ENCODE peak calls at places on chromosomes 2 and 18, in six cellular contexts. One of them, this sample, is unnamed.

GRCh38 chr18:63788447-63789096 is 13.4 kb downstream of the SERPINB7 start:
- DNase-seq in HFF-Myc: peak
- DNase-seq in mesothelial cell of epicardium: no peak
- DNase-seq in chondrocyte: no peak
- DNase-seq in CD8-positive, alpha-beta T cell: peak
- DNase-seq in fibroblast of lung: peak
- DNase-seq in this sample: peak

GRCh38 chr2:98623657-98624056 is 15.3 kb downstream of the UNC50 start:
- DNase-seq in HFF-Myc: no peak
- DNase-seq in mesothelial cell of epicardium: no peak
- DNase-seq in chondrocyte: no peak
- DNase-seq in CD8-positive, alpha-beta T cell: no peak
- DNase-seq in fibroblast of lung: peak
- DNase-seq in this sample: no peak

GRCh38 chr2:64325852-64326577 is 127.9 kb upstream of the LGALSL start:
- DNase-seq in HFF-Myc: no peak
- DNase-seq in mesothelial cell of epicardium: no peak
- DNase-seq in chondrocyte: no peak
- DNase-seq in CD8-positive, alpha-beta T cell: peak
- DNase-seq in fibroblast of lung: no peak
- DNase-seq in this sample: peak

GRCh38 chr2:215683295-215683694 is 247.4 kb upstream of the FN1 start:
- DNase-seq in HFF-Myc: no peak
- DNase-seq in mesothelial cell of epicardium: no peak
- DNase-seq in chondrocyte: no peak
- DNase-seq in CD8-positive, alpha-beta T cell: no peak
- DNase-seq in fibroblast of lung: no peak
- DNase-seq in this sample: no peak

GRCh38 chr2:98757904-98758421 is 27.0 kb upstream of the MGAT4A start:
- DNase-seq in HFF-Myc: peak
- DNase-seq in mesothelial cell of epicardium: no peak
- DNase-seq in chondrocyte: no peak
- DNase-seq in CD8-positive, alpha-beta T cell: peak
- DNase-seq in fibroblast of lung: peak
- DNase-seq in this sample: no peak

GRCh38 chr2:73053316-73054114 is 18.0 kb downstream of the SFXN5 start:
- DNase-seq in HFF-Myc: no peak
- DNase-seq in mesothelial cell of epicardium: no peak
- DNase-seq in chondrocyte: no peak
- DNase-seq in CD8-positive, alpha-beta T cell: no peak
- DNase-seq in fibroblast of lung: peak
- DNase-seq in this sample: no peak

GRCh38 chr2:188475945-188476344 is 184.3 kb downstream of the GULP1 start:
- DNase-seq in HFF-Myc: peak
- DNase-seq in mesothelial cell of epicardium: no peak
- DNase-seq in chondrocyte: no peak
- DNase-seq in CD8-positive, alpha-beta T cell: no peak
- DNase-seq in fibroblast of lung: no peak
- DNase-seq in this sample: no peak

GRCh38 chr2:188146888-188147287 is 144.8 kb upstream of the GULP1 start:
- DNase-seq in HFF-Myc: no peak
- DNase-seq in mesothelial cell of epicardium: no peak
- DNase-seq in chondrocyte: no peak
- DNase-seq in CD8-positive, alpha-beta T cell: no peak
- DNase-seq in fibroblast of lung: no peak
- DNase-seq in this sample: no peak

GRCh38 chr2:46720592-46721185 is 194.9 kb downstream of the MCFD2 start:
- DNase-seq in HFF-Myc: no peak
- DNase-seq in mesothelial cell of epicardium: no peak
- DNase-seq in chondrocyte: no peak
- DNase-seq in CD8-positive, alpha-beta T cell: no peak
- DNase-seq in fibroblast of lung: no peak
- DNase-seq in this sample: no peak

GRCh38 chr2:80019571-80019970 is 285.0 kb downstream of the LRRTM1 start:
- DNase-seq in HFF-Myc: no peak
- DNase-seq in mesothelial cell of epicardium: no peak
- DNase-seq in chondrocyte: no peak
- DNase-seq in CD8-positive, alpha-beta T cell: no peak
- DNase-seq in fibroblast of lung: no peak
- DNase-seq in this sample: no peak

GRCh38 chr2:147621656-147622197 is 223.1 kb upstream of the ACVR2A start:
- DNase-seq in HFF-Myc: no peak
- DNase-seq in mesothelial cell of epicardium: no peak
- DNase-seq in chondrocyte: no peak
- DNase-seq in CD8-positive, alpha-beta T cell: no peak
- DNase-seq in fibroblast of lung: no peak
- DNase-seq in this sample: no peak

GRCh38 chr2:62333961-62334360 is 138.0 kb downstream of the B3GNT2 start:
- DNase-seq in HFF-Myc: no peak
- DNase-seq in mesothelial cell of epicardium: no peak
- DNase-seq in chondrocyte: no peak
- DNase-seq in CD8-positive, alpha-beta T cell: no peak
- DNase-seq in fibroblast of lung: no peak
- DNase-seq in this sample: no peak

GRCh38 chr2:211486-212184 is 52.2 kb downstream of the SH3YL1 start:
- DNase-seq in HFF-Myc: no peak
- DNase-seq in mesothelial cell of epicardium: no peak
- DNase-seq in chondrocyte: no peak
- DNase-seq in CD8-positive, alpha-beta T cell: no peak
- DNase-seq in fibroblast of lung: no peak
- DNase-seq in this sample: no peak

GRCh38 chr2:216081-216480 is 47.8 kb downstream of the SH3YL1 start:
- DNase-seq in HFF-Myc: no peak
- DNase-seq in mesothelial cell of epicardium: no peak
- DNase-seq in chondrocyte: no peak
- DNase-seq in CD8-positive, alpha-beta T cell: no peak
- DNase-seq in fibroblast of lung: no peak
- DNase-seq in this sample: no peak

GRCh38 chr2:209470-209869 is 54.4 kb downstream of the SH3YL1 start:
- DNase-seq in HFF-Myc: no peak
- DNase-seq in mesothelial cell of epicardium: no peak
- DNase-seq in chondrocyte: no peak
- DNase-seq in CD8-positive, alpha-beta T cell: no peak
- DNase-seq in fibroblast of lung: no peak
- DNase-seq in this sample: no peak

GRCh38 chr2:210660-211059 is 53.2 kb downstream of the SH3YL1 start:
- DNase-seq in HFF-Myc: no peak
- DNase-seq in mesothelial cell of epicardium: no peak
- DNase-seq in chondrocyte: no peak
- DNase-seq in CD8-positive, alpha-beta T cell: no peak
- DNase-seq in fibroblast of lung: no peak
- DNase-seq in this sample: no peak

GRCh38 chr2:213932-214693 is 49.7 kb downstream of the SH3YL1 start:
- DNase-seq in HFF-Myc: no peak
- DNase-seq in mesothelial cell of epicardium: no peak
- DNase-seq in chondrocyte: no peak
- DNase-seq in CD8-positive, alpha-beta T cell: no peak
- DNase-seq in fibroblast of lung: no peak
- DNase-seq in this sample: no peak
- TF ChIP-seq CTCF in HFF-Myc: no peak
- TF ChIP-seq CTCF in mesothelial cell of epicardium: no peak
- TF ChIP-seq CTCF in chondrocyte: no peak
- TF ChIP-seq CTCF in CD8-positive, alpha-beta T cell: no peak
- TF ChIP-seq CTCF in fibroblast of lung: no peak
- TF ChIP-seq CTCF in this sample: no peak

GRCh38 chr2:35858216-35858615 is 497.4 kb upstream of the CRIM1 start:
- DNase-seq in HFF-Myc: no peak
- DNase-seq in mesothelial cell of epicardium: no peak
- DNase-seq in chondrocyte: no peak
- DNase-seq in CD8-positive, alpha-beta T cell: no peak
- DNase-seq in fibroblast of lung: no peak
- DNase-seq in this sample: no peak
- TF ChIP-seq CTCF in HFF-Myc: no peak
- TF ChIP-seq CTCF in mesothelial cell of epicardium: no peak
- TF ChIP-seq CTCF in chondrocyte: no peak
- TF ChIP-seq CTCF in CD8-positive, alpha-beta T cell: no peak
- TF ChIP-seq CTCF in fibroblast of lung: no peak
- TF ChIP-seq CTCF in this sample: no peak

DNA sequence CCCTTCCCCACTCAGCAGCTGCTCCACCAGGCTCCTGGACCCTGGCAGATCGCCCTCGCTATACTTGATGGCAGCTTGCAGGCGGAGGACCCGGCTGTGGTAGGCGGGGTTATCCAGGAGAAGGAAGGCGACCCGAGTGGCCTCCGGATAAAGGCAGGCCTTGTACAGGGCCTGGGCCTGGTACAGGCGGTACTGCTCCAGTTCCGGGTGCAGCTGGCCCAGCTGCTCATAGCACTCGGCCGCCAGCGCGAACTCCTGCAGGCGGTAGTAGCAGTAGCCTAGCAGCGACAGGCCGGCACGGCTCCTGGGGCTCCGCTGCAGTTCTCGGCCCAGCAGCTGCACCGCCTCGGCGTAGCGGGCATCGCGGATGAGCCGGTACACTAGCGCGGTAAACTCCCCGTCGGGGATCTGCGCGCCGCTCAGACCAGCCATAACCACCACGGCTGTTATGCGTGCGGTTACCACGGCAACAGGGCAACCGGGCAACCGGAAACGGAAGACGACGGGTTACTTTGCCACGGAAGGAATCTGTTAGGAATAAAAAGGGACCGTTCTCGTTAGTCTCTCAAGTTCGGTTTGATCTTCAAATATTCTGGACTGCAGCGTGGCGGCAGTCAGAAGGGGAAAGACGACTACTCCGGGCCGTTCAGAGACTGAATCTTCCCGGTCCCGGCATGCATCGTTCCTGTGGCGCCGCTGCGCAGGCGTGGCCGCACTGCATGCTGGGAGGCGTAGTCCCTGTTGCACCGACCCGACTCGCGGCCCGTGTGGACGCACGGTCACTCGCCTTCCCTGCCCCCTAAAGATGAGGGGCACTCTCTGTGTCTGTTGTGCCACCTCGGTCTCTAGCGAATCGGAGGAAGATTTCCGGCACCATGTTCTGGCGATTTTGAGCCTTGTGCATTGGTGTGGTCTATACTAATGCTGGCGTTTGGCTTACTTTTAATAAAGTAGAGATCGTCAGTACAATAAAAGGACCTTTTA is 226.0 kb downstream of the AGPS start:
- DNase-seq in HFF-Myc: peak
- DNase-seq in mesothelial cell of epicardium: peak
- DNase-seq in chondrocyte: peak
- DNase-seq in CD8-positive, alpha-beta T cell: peak
- DNase-seq in fibroblast of lung: peak
- DNase-seq in this sample: peak
- TF ChIP-seq CTCF in HFF-Myc: no peak
- TF ChIP-seq CTCF in mesothelial cell of epicardium: no peak
- TF ChIP-seq CTCF in chondrocyte: peak
- TF ChIP-seq CTCF in CD8-positive, alpha-beta T cell: no peak
- TF ChIP-seq CTCF in fibroblast of lung: no peak
- TF ChIP-seq CTCF in this sample: no peak

DNA sequence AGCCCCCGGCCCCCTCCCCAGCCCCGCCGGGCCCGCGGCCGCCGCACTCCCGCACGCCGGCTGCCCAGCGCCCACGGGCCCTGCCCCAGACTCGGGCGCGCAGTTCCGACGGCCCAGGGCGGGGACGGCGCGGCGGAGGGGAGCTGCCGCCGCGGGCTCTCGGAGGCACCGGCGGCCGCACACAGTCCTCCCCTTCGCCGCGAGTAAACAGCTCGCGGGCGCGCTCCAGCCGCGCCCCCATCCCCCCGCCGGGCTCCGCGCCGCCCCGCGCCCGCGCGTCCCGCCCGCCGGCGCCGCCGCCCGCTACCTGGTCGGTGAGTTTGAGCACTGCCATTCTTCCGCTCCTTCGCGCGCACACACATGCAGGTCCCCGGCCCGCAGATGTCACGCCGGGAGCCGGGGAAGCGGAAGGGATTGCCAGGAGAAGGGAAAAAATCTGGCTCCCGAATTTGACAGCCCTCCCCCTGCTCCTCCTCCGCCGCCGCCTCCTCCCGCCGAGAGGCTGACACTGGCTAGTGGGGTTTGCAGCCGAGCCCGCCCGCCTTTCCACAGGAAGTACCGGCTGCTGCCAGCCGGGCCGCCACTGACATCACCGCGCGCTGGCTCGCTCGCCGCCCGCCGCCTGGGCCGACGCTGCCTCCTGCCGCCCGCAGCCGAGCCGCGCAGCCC is at the start of gene ANKRD44:
- DNase-seq in HFF-Myc: peak
- DNase-seq in mesothelial cell of epicardium: peak
- DNase-seq in chondrocyte: peak
- DNase-seq in CD8-positive, alpha-beta T cell: peak
- DNase-seq in fibroblast of lung: peak
- DNase-seq in this sample: peak
- TF ChIP-seq CTCF in HFF-Myc: no peak
- TF ChIP-seq CTCF in mesothelial cell of epicardium: no peak
- TF ChIP-seq CTCF in chondrocyte: peak
- TF ChIP-seq CTCF in CD8-positive, alpha-beta T cell: no peak
- TF ChIP-seq CTCF in fibroblast of lung: peak
- TF ChIP-seq CTCF in this sample: peak

DNA sequence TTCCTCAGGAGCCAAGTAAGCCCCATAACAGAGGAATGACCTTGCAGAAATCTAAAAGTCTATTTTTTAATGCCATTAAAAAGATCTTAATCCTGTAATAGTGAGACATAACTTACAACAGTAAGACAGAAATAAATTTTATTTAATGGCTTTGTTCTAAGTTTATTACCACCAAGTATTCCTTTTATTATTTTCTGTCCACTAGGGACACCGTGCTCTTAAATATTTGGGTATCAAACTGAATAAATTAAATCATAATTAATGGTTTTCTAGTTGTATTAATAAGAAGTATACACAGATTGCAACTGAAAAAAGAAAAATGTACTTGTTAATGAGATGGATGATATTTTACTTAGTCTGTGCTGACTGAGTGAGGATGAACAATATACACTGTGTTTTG is 3.1 kb upstream of the B4GALT6 start:
- DNase-seq in HFF-Myc: no peak
- DNase-seq in mesothelial cell of epicardium: no peak
- DNase-seq in chondrocyte: no peak
- DNase-seq in CD8-positive, alpha-beta T cell: no peak
- DNase-seq in fibroblast of lung: peak
- DNase-seq in this sample: no peak
- TF ChIP-seq CTCF in HFF-Myc: no peak
- TF ChIP-seq CTCF in mesothelial cell of epicardium: peak
- TF ChIP-seq CTCF in chondrocyte: peak
- TF ChIP-seq CTCF in CD8-positive, alpha-beta T cell: no peak
- TF ChIP-seq CTCF in fibroblast of lung: no peak
- TF ChIP-seq CTCF in this sample: no peak

GRCh38 chr2:69205076-69205475 is 182.0 kb downstream of the GFPT1 start:
- DNase-seq in HFF-Myc: no peak
- DNase-seq in mesothelial cell of epicardium: no peak
- DNase-seq in chondrocyte: no peak
- DNase-seq in CD8-positive, alpha-beta T cell: no peak
- DNase-seq in fibroblast of lung: no peak
- DNase-seq in this sample: no peak

GRCh38 chr2:69208023-69208595 is 178.9 kb downstream of the GFPT1 start:
- DNase-seq in HFF-Myc: no peak
- DNase-seq in mesothelial cell of epicardium: no peak
- DNase-seq in chondrocyte: no peak
- DNase-seq in CD8-positive, alpha-beta T cell: no peak
- DNase-seq in fibroblast of lung: peak
- DNase-seq in this sample: no peak

GRCh38 chr2:69204654-69205053 is 182.4 kb downstream of the GFPT1 start:
- DNase-seq in HFF-Myc: no peak
- DNase-seq in mesothelial cell of epicardium: no peak
- DNase-seq in chondrocyte: no peak
- DNase-seq in CD8-positive, alpha-beta T cell: no peak
- DNase-seq in fibroblast of lung: no peak
- DNase-seq in this sample: no peak

GRCh38 chr2:69203166-69203985 is 183.7 kb downstream of the GFPT1 start:
- DNase-seq in HFF-Myc: no peak
- DNase-seq in mesothelial cell of epicardium: no peak
- DNase-seq in chondrocyte: no peak
- DNase-seq in CD8-positive, alpha-beta T cell: no peak
- DNase-seq in fibroblast of lung: no peak
- DNase-seq in this sample: no peak

GRCh38 chr2:69205491-69205890 is 181.5 kb downstream of the GFPT1 start:
- DNase-seq in HFF-Myc: no peak
- DNase-seq in mesothelial cell of epicardium: no peak
- DNase-seq in chondrocyte: no peak
- DNase-seq in CD8-positive, alpha-beta T cell: no peak
- DNase-seq in fibroblast of lung: no peak
- DNase-seq in this sample: no peak
- TF ChIP-seq CTCF in HFF-Myc: no peak
- TF ChIP-seq CTCF in mesothelial cell of epicardium: no peak
- TF ChIP-seq CTCF in chondrocyte: no peak
- TF ChIP-seq CTCF in CD8-positive, alpha-beta T cell: no peak
- TF ChIP-seq CTCF in fibroblast of lung: no peak
- TF ChIP-seq CTCF in this sample: no peak

This sample was measured in natural killer cell.